ENCODE peak calls at places on chromosome 7, in seven cellular contexts. T is nephron progenitor cell, K is kidney epithelial cell, X is uterus, B is testis, C is GM23338, L is cardiac fibroblast. O is an unnamed sample.
A peak's percentile ranks its signal among the peaks of the same experiment; 100 is the strongest.

GRCh38 chr7:18570441-18570840 is 74.9 kb downstream of the HDAC9 start:
- DNase-seq in K (no peak), T (no peak), C (no peak), B (no peak), X (no peak), L (no peak), O (no peak)

GRCh38 chr7:128407751-128408708 is 1.8 kb downstream of the IMPDH1 start:
- DNase-seq in K (no peak), T (no peak), C (no peak), B (no peak), X (no peak), L (peak; percentile 22), O (no peak)

GRCh38 chr7:102284399-102284798 is 2.3 kb upstream of the SH2B2 start:
- DNase-seq in L (no peak), X (no peak), T (no peak), K (no peak), B (no peak), C (no peak), O (peak; percentile 59)

GRCh38 chr7:79137942-79138341 is 315.5 kb downstream of the MAGI2 start:
- DNase-seq in T (no peak), K (peak; percentile 4), C (no peak), X (no peak), B (no peak), L (peak; percentile 32), O (peak; percentile 0)

GRCh38 chr7:105649727-105650381 is 68.6 kb upstream of the EFCAB10 start:
- DNase-seq in B (no peak), K (no peak), T (no peak), X (no peak), C (no peak), L (peak; percentile 73), O (no peak)

GRCh38 chr7:23100697-23101096 is 4.9 kb upstream of the KLHL7 start:
- DNase-seq in B (peak; percentile 51), X (no peak), L (no peak), T (no peak), C (peak; percentile 72), K (no peak), O (no peak)

GRCh38 chr7:101058355-101058754 is 26.9 kb upstream of the TRIM56 start:
- DNase-seq in T (peak; percentile 96), K (no peak), B (peak; percentile 81), L (peak; percentile 67), X (peak; percentile 33), C (peak; percentile 78), O (peak; percentile 57)

GRCh38 chr7:143434660-143435059 is 8.6 kb upstream of the TAS2R60 start:
- DNase-seq in C (no peak), T (no peak), K (no peak), X (peak; percentile 34), L (peak; percentile 59), B (no peak), O (no peak)

GRCh38 chr7:69457912-69458491 is 140.3 kb upstream of the AUTS2 start:
- DNase-seq in L (peak; percentile 11), C (peak; percentile 74), K (no peak), T (no peak), X (no peak), B (peak; percentile 30), O (no peak)

GRCh38 chr7:103718482-103719415 is 270.7 kb downstream of the RELN start:
- DNase-seq in T (no peak), B (no peak), L (no peak), C (no peak), K (peak; percentile 26), X (no peak), O (no peak)

GRCh38 chr7:117385340-117386124 is 41.8 kb downstream of the ASZ1 start:
- DNase-seq in X (no peak), T (no peak), B (no peak), K (no peak), L (peak; percentile 50), C (peak; percentile 34), O (peak; percentile 48)

GRCh38 chr7:1558181-1558811 is 2.3 kb upstream of the TMEM184A start:
- DNase-seq in L (no peak), B (no peak), T (no peak), K (no peak), C (peak; percentile 70), X (no peak), O (no peak)

GRCh38 chr7:926061-927030 is 28.1 kb downstream of the ADAP1 start:
- DNase-seq in T (no peak), X (peak; percentile 13), K (no peak), C (no peak), B (no peak), L (no peak), O (no peak)

GRCh38 chr7:50538478-50538877 is 26.7 kb downstream of the DDC start:
- DNase-seq in X (no peak), K (no peak), B (no peak), C (no peak), L (no peak), T (no peak), O (no peak)

GRCh38 chr7:5143106-5143505 is 46.9 kb upstream of the WIPI2 start:
- DNase-seq in C (no peak), B (no peak), X (no peak), T (no peak), L (no peak), K (no peak), O (no peak)

GRCh38 chr7:116172353-116172752 is 38.0 kb upstream of the TES start:
- DNase-seq in T (no peak), L (no peak), B (no peak), C (no peak), K (no peak), X (no peak), O (no peak)

GRCh38 chr7:73742753-73743641 is 4.4 kb upstream of the ABHD11 start:
- DNase-seq in L (peak; percentile 23), X (no peak), T (peak; percentile 89), C (peak; percentile 98), K (peak; percentile 95), B (no peak), O (peak; percentile 62)

GRCh38 chr7:47435889-47436312 is 146.0 kb downstream of the TNS3 start:
- DNase-seq in C (peak; percentile 69), X (peak; percentile 76), K (no peak), L (peak; percentile 88), B (peak; percentile 88), T (peak; percentile 47), O (peak; percentile 61)

GRCh38 chr7:44454348-44454747 is 36.1 kb downstream of the NUDCD3 start:
- DNase-seq in B (no peak), L (no peak), X (no peak), T (no peak), C (no peak), K (no peak), O (no peak)

GRCh38 chr7:258476-259190 is 31.3 kb upstream of the FOXL3 start:
- DNase-seq in C (no peak), L (no peak), K (no peak), B (no peak), T (no peak), X (no peak), O (no peak)

GRCh38 chr7:148921189-148921588 is 37.1 kb upstream of the EZH2 start:
- DNase-seq in L (no peak), C (no peak), B (no peak), X (no peak), K (no peak), T (no peak), O (no peak)
- TF ChIP-seq CTCF in L (no peak), C (no peak), B (no peak), X (no peak), K (no peak), T (no peak), O (no peak)

GRCh38 chr7:155793720-155794119 is 18.5 kb downstream of the SHH start:
- DNase-seq in B (no peak), L (no peak), K (no peak), C (no peak), X (no peak), T (no peak), O (no peak)

GRCh38 chr7:155795951-155796350 is 16.3 kb downstream of the SHH start:
- DNase-seq in K (no peak), B (no peak), T (no peak), X (no peak), C (no peak), L (no peak), O (no peak)

GRCh38 chr7:155794196-155794595 is 18.1 kb downstream of the SHH start:
- DNase-seq in L (no peak), C (no peak), B (no peak), T (no peak), X (no peak), K (no peak), O (no peak)

GRCh38 chr7:155796381-155797261 is 15.6 kb downstream of the SHH start:
- DNase-seq in L (peak; percentile 50), B (peak; percentile 82), X (peak; percentile 45), C (peak; percentile 68), T (peak; percentile 87), K (no peak), O (peak; percentile 62)

DNA sequence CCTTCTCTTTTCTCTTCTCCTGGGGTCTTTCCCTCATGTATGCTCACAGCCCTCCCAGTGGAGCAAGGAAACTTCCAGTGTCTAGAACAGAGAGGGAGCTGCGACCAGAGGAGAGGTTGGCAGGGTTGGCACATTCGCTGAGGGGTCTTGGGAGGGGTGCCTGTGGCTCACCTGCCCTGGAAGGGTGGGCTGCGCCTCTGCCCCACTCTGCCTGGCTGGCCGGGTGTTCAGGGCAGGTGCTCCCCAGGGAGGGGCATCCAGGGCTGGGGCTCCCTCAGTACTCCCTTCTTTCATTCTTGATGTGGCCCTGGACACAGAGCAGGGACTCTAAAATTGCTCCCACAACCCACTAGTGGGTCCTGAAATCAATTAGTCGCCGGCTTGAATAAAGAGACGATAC is 16.9 kb downstream of the SHH start:
- DNase-seq in L (no peak), B (no peak), K (no peak), X (no peak), T (no peak), C (no peak), O (no peak)
- TF ChIP-seq CTCF in L (no peak), B (no peak), K (no peak), X (no peak), T (no peak), C (no peak), O (no peak)

DNA sequence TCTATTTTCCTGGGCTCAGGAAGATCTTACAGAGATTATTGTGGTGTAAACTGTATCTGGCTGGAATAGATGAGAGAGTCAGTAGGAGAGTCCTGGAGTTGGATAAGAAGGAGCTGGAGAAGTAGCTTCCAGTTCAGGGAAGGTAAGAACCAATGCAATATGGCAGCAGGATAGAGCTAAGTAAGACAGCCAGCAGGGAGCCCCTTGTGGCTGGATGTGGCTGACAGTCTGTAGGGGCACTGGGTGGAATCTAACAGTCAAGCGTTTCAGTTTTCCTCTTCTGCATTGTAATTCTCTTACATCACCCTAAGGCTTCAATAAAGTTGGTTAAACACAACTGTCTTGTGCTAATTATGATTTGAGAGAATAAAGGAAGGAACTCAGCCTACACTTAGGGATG is 105.8 kb upstream of the EEPD1 start:
- DNase-seq in K (no peak), L (no peak), C (peak; percentile 29), T (no peak), B (no peak), X (no peak), O (no peak)
- TF ChIP-seq CTCF in K (peak; percentile 29), L (peak; percentile 22), C (peak; percentile 37), T (no peak), B (no peak), X (no peak), O (peak; percentile 33)

GRCh38 chr7:94289071-94289470 is 105.6 kb upstream of the COL1A2 start:
- DNase-seq in T (peak; percentile 64), K (peak; percentile 55), C (peak; percentile 94), L (peak; percentile 93), X (peak; percentile 72), B (peak; percentile 87), O (peak; percentile 13)
- TF ChIP-seq CTCF in T (peak; percentile 97), K (peak; percentile 99), C (peak; percentile 99), L (peak; percentile 100), X (peak; percentile 95), B (peak; percentile 78), O (peak; percentile 49)